ENCODE peak calls at places on chromosomes 11 and 22, in six cellular contexts. M is fibroblast of lung, F is frontal cortex, P is MCF 10A, H is foreskin melanocyte, G is AG10803. D is an unnamed sample.

GRCh38 chr11:9158898-9159391 is 67.5 kb upstream of the SCUBE2 start:
- DNase-seq in M (peak), F (no peak), P (no peak), H (peak), G (peak), D (no peak)

GRCh38 chr11:944711-945470 is 19.2 kb downstream of the AP2A2 start:
- DNase-seq in M (peak), F (no peak), P (no peak), H (no peak), G (peak), D (peak)

GRCh38 chr11:10495464-10495786 is 40.4 kb downstream of the AMPD3 start:
- DNase-seq in M (no peak), F (no peak), P (no peak), H (no peak), G (no peak), D (no peak)

GRCh38 chr11:33258631-33259184 is 1.5 kb downstream of the HIPK3 start:
- DNase-seq in M (peak), F (no peak), P (no peak), H (peak), G (peak), D (no peak)

GRCh38 chr11:31237819-31238771 is 131.4 kb downstream of the DCDC1 start:
- DNase-seq in M (peak), F (no peak), P (peak), H (no peak), G (peak), D (no peak)

GRCh38 chr22:17842386-17842785 is 68.1 kb upstream of the BID start:
- DNase-seq in M (no peak), F (no peak), P (no peak), H (no peak), G (no peak), D (no peak)

GRCh38 chr11:134376150-134376921 is 35.7 kb downstream of the B3GAT1 start:
- DNase-seq in M (no peak), F (no peak), P (no peak), H (no peak), G (no peak), D (no peak)

GRCh38 chr22:31680764-31681624 is 19.0 kb upstream of the PISD start:
- DNase-seq in M (peak), F (no peak), P (peak), H (peak), G (peak), D (no peak)

GRCh38 chr11:13220148-13220547 is 57.4 kb upstream of the BMAL1 start:
- DNase-seq in M (no peak), F (no peak), P (no peak), H (no peak), G (no peak), D (no peak)

GRCh38 chr11:118152552-118153471 is at the start of gene SCN4B:
- DNase-seq in M (peak), F (peak), P (peak), H (peak), G (peak), D (peak)

GRCh38 chr11:1504164-1504563 is 17.6 kb upstream of the MOB2 start:
- DNase-seq in M (no peak), F (no peak), P (no peak), H (no peak), G (no peak), D (no peak)

GRCh38 chr22:24515025-24515338 is 19.9 kb downstream of the UPB1 start:
- DNase-seq in M (no peak), F (no peak), P (no peak), H (no peak), G (no peak), D (no peak)

GRCh38 chr22:41598081-41598480 is 8.4 kb upstream of the PMM1 start:
- DNase-seq in M (peak), F (no peak), P (peak), H (no peak), G (peak), D (no peak)

GRCh38 chr22:45671051-45671782 is 417 bp upstream of the ATXN10 start:
- DNase-seq in M (no peak), F (no peak), P (no peak), H (no peak), G (peak), D (no peak)

GRCh38 chr22:46416537-46417267 is 81.2 kb downstream of the TRMU start:
- DNase-seq in M (peak), F (no peak), P (no peak), H (no peak), G (peak), D (no peak)

GRCh38 chr22:27995801-27996528 is 76.9 kb upstream of the PITPNB start:
- DNase-seq in M (no peak), F (no peak), P (no peak), H (no peak), G (no peak), D (peak)

GRCh38 chr11:119584193-119585037 is 144.6 kb downstream of the NECTIN1 start:
- DNase-seq in M (peak), F (peak), P (peak), H (peak), G (peak), D (peak)

GRCh38 chr11:15591112-15591537 is 476.4 kb downstream of the INSC start:
- DNase-seq in M (no peak), F (no peak), P (no peak), H (no peak), G (no peak), D (no peak)

GRCh38 chr11:63369165-63369970 is at the start of gene SLC22A9:
- DNase-seq in M (no peak), F (no peak), P (no peak), H (no peak), G (no peak), D (no peak)

GRCh38 chr11:129275825-129276224 is 83.7 kb upstream of the ARHGAP32 start:
- DNase-seq in M (no peak), F (no peak), P (no peak), H (no peak), G (no peak), D (no peak)

GRCh38 chr11:2142300-2142759 is 3.1 kb upstream of the IGF2 start:
- DNase-seq in M (peak), F (no peak), P (peak), H (no peak), G (peak), D (no peak)

GRCh38 chr22:23767673-23768548 is at the start of gene CHCHD10:
- DNase-seq in M (peak), F (peak), P (peak), H (peak), G (peak), D (peak)

GRCh38 chr11:92556435-92556834 is 331.8 kb downstream of the FAT3 start:
- DNase-seq in M (peak), F (no peak), P (peak), H (peak), G (peak), D (no peak)

GRCh38 chr11:125331357-125331756 is 164.7 kb downstream of the FEZ1 start:
- DNase-seq in M (no peak), F (no peak), P (no peak), H (no peak), G (no peak), D (no peak)

GRCh38 chr22:30033891-30034290 is 46.4 kb upstream of the HORMAD2 start:
- DNase-seq in M (no peak), F (no peak), P (no peak), H (no peak), G (no peak), D (no peak)

GRCh38 chr11:111269146-111269868 is 23.8 kb downstream of the POU2AF2 start:
- DNase-seq in M (no peak), F (no peak), P (no peak), H (peak), G (peak), D (no peak)

GRCh38 chr11:67627394-67627787 is 2.3 kb downstream of the NUDT8 start:
- DNase-seq in M (no peak), F (no peak), P (no peak), H (no peak), G (no peak), D (peak)

D was measured in left lung.